ENCODE peak calls at places on chromosomes 3 and 15, in seven cellular contexts. M, N, E, A, D, C and J are unnamed samples.

GRCh38 chr3:181279239-181279565 is 289.7 kb upstream of the DNAJC19 start:
- DNase-seq in M (no peak), N (no peak), E (no peak), A (no peak), D (no peak), C (no peak), J (no peak)

GRCh38 chr3:67016522-67017080 is 18.5 kb downstream of the KBTBD8 start:
- DNase-seq in M (no peak), N (no peak), E (no peak), A (no peak), D (no peak), C (no peak), J (no peak)

GRCh38 chr15:89899951-89900567 is 6.3 kb upstream of the AP3S2 start:
- DNase-seq in M (no peak), N (no peak), E (no peak), A (no peak), D (no peak), C (no peak), J (no peak)

GRCh38 chr3:120726784-120727183 is 15.5 kb downstream of the RABL3 start:
- DNase-seq in M (no peak), N (no peak), E (no peak), A (no peak), D (no peak), C (no peak), J (no peak)

GRCh38 chr3:2096196-2096595 is 2.5 kb upstream of the CNTN4 start:
- DNase-seq in M (no peak), N (no peak), E (no peak), A (no peak), D (no peak), C (no peak), J (no peak)

GRCh38 chr15:36401586-36401966 is 177.8 kb upstream of the CDIN1 start:
- DNase-seq in M (no peak), N (no peak), E (no peak), A (no peak), D (no peak), C (no peak), J (no peak)

GRCh38 chr3:74067296-74067695 is 442.6 kb upstream of the PDZRN3 start:
- DNase-seq in M (no peak), N (no peak), E (no peak), A (no peak), D (peak), C (no peak), J (no peak)

GRCh38 chr15:76335129-76335850 is 1.3 kb upstream of the ISL2 start:
- DNase-seq in M (no peak), N (no peak), E (peak), A (no peak), D (no peak), C (no peak), J (no peak)

GRCh38 chr3:54349231-54349647 is 226.9 kb downstream of the CACNA2D3 start:
- DNase-seq in M (no peak), N (no peak), E (no peak), A (no peak), D (no peak), C (no peak), J (no peak)

GRCh38 chr3:14234197-14235002 is 55.8 kb downstream of the LSM3 start:
- DNase-seq in M (no peak), N (no peak), E (no peak), A (no peak), D (no peak), C (no peak), J (no peak)

GRCh38 chr15:78076231-78077052 is 1.1 kb downstream of the TBC1D2B start:
- DNase-seq in M (no peak), N (no peak), E (no peak), A (no peak), D (no peak), C (no peak), J (no peak)

GRCh38 chr3:42177068-42177800 is 86.1 kb downstream of the TRAK1 start:
- DNase-seq in M (no peak), N (no peak), E (no peak), A (no peak), D (no peak), C (no peak), J (no peak)

GRCh38 chr3:184011937-184012889 is 5.5 kb downstream of the ABCC5 start:
- DNase-seq in M (no peak), N (no peak), E (no peak), A (no peak), D (no peak), C (no peak), J (no peak)

GRCh38 chr15:88681610-88682221 is 42.9 kb downstream of the ISG20 start:
- DNase-seq in M (no peak), N (no peak), E (no peak), A (no peak), D (no peak), C (no peak), J (no peak)

GRCh38 chr3:142232340-142232739 is 7.0 kb upstream of the GK5 start:
- DNase-seq in M (no peak), N (no peak), E (no peak), A (no peak), D (no peak), C (no peak), J (no peak)

GRCh38 chr3:53016236-53016635 is 29.6 kb downstream of the SFMBT1 start:
- DNase-seq in M (no peak), N (no peak), E (no peak), A (no peak), D (no peak), C (no peak), J (no peak)

GRCh38 chr3:11034297-11035000 is 41.9 kb downstream of the SLC6A1 start:
- DNase-seq in M (no peak), N (no peak), E (no peak), A (no peak), D (no peak), C (no peak), J (no peak)

GRCh38 chr3:177420643-177421042 is 223.4 kb upstream of the TBL1XR1 start:
- DNase-seq in M (no peak), N (no peak), E (no peak), A (no peak), D (no peak), C (no peak), J (no peak)

GRCh38 chr15:75904241-75904631 is 558 bp downstream of the FBXO22 start:
- DNase-seq in M (peak), N (no peak), E (no peak), A (no peak), D (no peak), C (peak), J (no peak)

GRCh38 chr3:59425371-59425770 is 375.5 kb upstream of the CFAP20DC start:
- DNase-seq in M (no peak), N (no peak), E (no peak), A (no peak), D (no peak), C (no peak), J (no peak)

GRCh38 chr15:34119291-34119690 is 17.4 kb downstream of the PGBD4 start:
- DNase-seq in M (no peak), N (no peak), E (no peak), A (no peak), D (no peak), C (no peak), J (no peak)

GRCh38 chr15:85274315-85275050 is 105.9 kb upstream of the AKAP13 start:
- DNase-seq in M (no peak), N (no peak), E (no peak), A (no peak), D (no peak), C (no peak), J (no peak)

GRCh38 chr15:59741274-59741906 is 52.3 kb upstream of the BNIP2 start:
- DNase-seq in M (peak), N (no peak), E (no peak), A (no peak), D (peak), C (no peak), J (peak)

GRCh38 chr3:154967090-154967489 is 113.0 kb upstream of the MME start:
- DNase-seq in M (no peak), N (no peak), E (no peak), A (no peak), D (no peak), C (no peak), J (no peak)

GRCh38 chr3:54999801-55000200 is 71.9 kb upstream of the LRTM1 start:
- DNase-seq in M (no peak), N (no peak), E (no peak), A (no peak), D (no peak), C (no peak), J (no peak)

GRCh38 chr15:73927476-73928240 is 1.4 kb downstream of the LOXL1 start:
- DNase-seq in M (peak), N (no peak), E (no peak), A (peak), D (peak), C (peak), J (peak)

GRCh38 chr15:99423186-99424130 is 142.3 kb upstream of the MEF2A start:
- DNase-seq in M (no peak), N (no peak), E (no peak), A (no peak), D (no peak), C (no peak), J (no peak)

GRCh38 chr15:40451497-40452158 is 10.9 kb downstream of the BAHD1 start:
- DNase-seq in M (no peak), N (no peak), E (no peak), A (no peak), D (no peak), C (no peak), J (no peak)

GRCh38 chr3:45775571-45776290 is 20.6 kb downstream of the SLC6A20 start:
- DNase-seq in M (no peak), N (no peak), E (no peak), A (no peak), D (no peak), C (no peak), J (no peak)

GRCh38 chr15:41919954-41920538 is 26.2 kb upstream of the SPTBN5 start:
- DNase-seq in M (no peak), N (no peak), E (no peak), A (no peak), D (no peak), C (no peak), J (no peak)

GRCh38 chr3:73401616-73402265 is 223.0 kb downstream of the PDZRN3 start:
- DNase-seq in M (no peak), N (no peak), E (no peak), A (no peak), D (no peak), C (no peak), J (no peak)